ENCODE peak calls at places on chromosomes 16 and 17, in six cellular contexts. One of them, this sample, is unnamed.

GRCh38 chr16:13540771-13541170 is 379.2 kb upstream of the ERCC4 start:
- DNase-seq in MCF 10A: no peak
- DNase-seq in mesothelial cell of epicardium: no peak
- DNase-seq in fibroblast of the aortic adventitia: no peak
- DNase-seq in upper lobe of right lung: no peak
- DNase-seq in nephron progenitor cell: no peak
- DNase-seq in this sample: no peak

GRCh38 chr17:45895304-45895968 is 1.1 kb downstream of the MAPT start:
- DNase-seq in MCF 10A: no peak
- DNase-seq in nephron progenitor cell: peak
- DNase-seq in upper lobe of right lung: no peak
- DNase-seq in mesothelial cell of epicardium: no peak
- DNase-seq in fibroblast of the aortic adventitia: no peak
- DNase-seq in this sample: no peak

GRCh38 chr16:83996481-83997252 is 28.6 kb downstream of the NECAB2 start:
- DNase-seq in nephron progenitor cell: no peak
- DNase-seq in MCF 10A: no peak
- DNase-seq in mesothelial cell of epicardium: no peak
- DNase-seq in upper lobe of right lung: no peak
- DNase-seq in fibroblast of the aortic adventitia: no peak
- DNase-seq in this sample: no peak

GRCh38 chr16:66927012-66927436 is 1.7 kb upstream of the RRAD start:
- DNase-seq in upper lobe of right lung: peak
- DNase-seq in MCF 10A: peak
- DNase-seq in nephron progenitor cell: no peak
- DNase-seq in mesothelial cell of epicardium: no peak
- DNase-seq in fibroblast of the aortic adventitia: peak
- DNase-seq in this sample: no peak

GRCh38 chr16:11629071-11630030 is 38.9 kb upstream of the SNN start:
- DNase-seq in mesothelial cell of epicardium: no peak
- DNase-seq in fibroblast of the aortic adventitia: no peak
- DNase-seq in upper lobe of right lung: no peak
- DNase-seq in MCF 10A: no peak
- DNase-seq in nephron progenitor cell: no peak
- DNase-seq in this sample: no peak

GRCh38 chr16:1651509-1652342 is 26.4 kb upstream of the JPT2 start:
- DNase-seq in nephron progenitor cell: no peak
- DNase-seq in upper lobe of right lung: no peak
- DNase-seq in mesothelial cell of epicardium: no peak
- DNase-seq in MCF 10A: no peak
- DNase-seq in fibroblast of the aortic adventitia: no peak
- DNase-seq in this sample: no peak

GRCh38 chr17:46796524-46796923 is 22.0 kb downstream of the WNT3 start:
- DNase-seq in mesothelial cell of epicardium: no peak
- DNase-seq in nephron progenitor cell: no peak
- DNase-seq in MCF 10A: no peak
- DNase-seq in fibroblast of the aortic adventitia: no peak
- DNase-seq in upper lobe of right lung: no peak
- DNase-seq in this sample: no peak

GRCh38 chr16:70663524-70664324 is 17.4 kb downstream of the IL34 start:
- DNase-seq in MCF 10A: no peak
- DNase-seq in fibroblast of the aortic adventitia: no peak
- DNase-seq in upper lobe of right lung: peak
- DNase-seq in mesothelial cell of epicardium: no peak
- DNase-seq in nephron progenitor cell: no peak
- DNase-seq in this sample: peak

GRCh38 chr17:70053241-70054234 is 21.5 kb upstream of the KCNJ16 start:
- DNase-seq in MCF 10A: no peak
- DNase-seq in upper lobe of right lung: no peak
- DNase-seq in fibroblast of the aortic adventitia: peak
- DNase-seq in mesothelial cell of epicardium: no peak
- DNase-seq in nephron progenitor cell: no peak
- DNase-seq in this sample: no peak

GRCh38 chr17:61416540-61417363 is 17.1 kb downstream of the TBX2 start:
- DNase-seq in fibroblast of the aortic adventitia: peak
- DNase-seq in mesothelial cell of epicardium: peak
- DNase-seq in MCF 10A: peak
- DNase-seq in upper lobe of right lung: peak
- DNase-seq in nephron progenitor cell: peak
- DNase-seq in this sample: no peak

GRCh38 chr17:74780443-74781238 is 4.5 kb upstream of the NAT9 start:
- DNase-seq in nephron progenitor cell: no peak
- DNase-seq in MCF 10A: peak
- DNase-seq in upper lobe of right lung: no peak
- DNase-seq in mesothelial cell of epicardium: no peak
- DNase-seq in fibroblast of the aortic adventitia: no peak
- DNase-seq in this sample: no peak

GRCh38 chr17:74786411-74787097 is 10.4 kb upstream of the NAT9 start:
- DNase-seq in mesothelial cell of epicardium: no peak
- DNase-seq in MCF 10A: no peak
- DNase-seq in fibroblast of the aortic adventitia: no peak
- DNase-seq in nephron progenitor cell: no peak
- DNase-seq in upper lobe of right lung: no peak
- DNase-seq in this sample: no peak

GRCh38 chr17:74782571-74782970 is 6.4 kb upstream of the NAT9 start:
- DNase-seq in MCF 10A: no peak
- DNase-seq in fibroblast of the aortic adventitia: no peak
- DNase-seq in mesothelial cell of epicardium: no peak
- DNase-seq in nephron progenitor cell: no peak
- DNase-seq in upper lobe of right lung: no peak
- DNase-seq in this sample: no peak

GRCh38 chr17:74785981-74786360 is 9.8 kb upstream of the NAT9 start:
- DNase-seq in fibroblast of the aortic adventitia: no peak
- DNase-seq in upper lobe of right lung: no peak
- DNase-seq in MCF 10A: no peak
- DNase-seq in mesothelial cell of epicardium: no peak
- DNase-seq in nephron progenitor cell: no peak
- DNase-seq in this sample: no peak

GRCh38 chr17:74785096-74785980 is 9.2 kb upstream of the NAT9 start:
- DNase-seq in MCF 10A: no peak
- DNase-seq in mesothelial cell of epicardium: no peak
- DNase-seq in fibroblast of the aortic adventitia: no peak
- DNase-seq in nephron progenitor cell: no peak
- DNase-seq in upper lobe of right lung: no peak
- DNase-seq in this sample: no peak
- TF ChIP-seq CTCF in MCF 10A: no peak
- TF ChIP-seq CTCF in mesothelial cell of epicardium: no peak
- TF ChIP-seq CTCF in fibroblast of the aortic adventitia: no peak
- TF ChIP-seq CTCF in nephron progenitor cell: no peak
- TF ChIP-seq CTCF in upper lobe of right lung: no peak
- TF ChIP-seq CTCF in this sample: peak

DNA sequence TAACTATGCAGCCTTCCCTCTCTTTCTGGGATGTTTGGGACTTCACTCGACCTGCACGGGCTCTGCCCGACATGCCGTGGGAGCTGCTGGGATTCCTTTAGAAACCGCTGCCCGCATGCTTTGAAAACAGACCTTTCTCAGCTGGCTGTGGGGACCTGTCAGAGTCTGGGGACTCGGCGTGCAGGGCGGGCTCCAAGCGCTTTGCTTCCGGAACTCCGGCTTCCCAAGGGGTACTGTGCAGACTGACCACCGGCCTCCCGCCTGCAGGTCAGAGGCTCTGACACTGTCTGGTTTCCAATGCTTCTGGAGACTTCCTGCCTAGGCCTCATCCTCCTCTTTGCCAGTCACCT is 11.8 kb downstream of the PRSS27 start:
- DNase-seq in mesothelial cell of epicardium: no peak
- DNase-seq in MCF 10A: no peak
- DNase-seq in fibroblast of the aortic adventitia: no peak
- DNase-seq in upper lobe of right lung: no peak
- DNase-seq in nephron progenitor cell: no peak
- DNase-seq in this sample: no peak
- TF ChIP-seq CTCF in mesothelial cell of epicardium: no peak
- TF ChIP-seq CTCF in MCF 10A: no peak
- TF ChIP-seq CTCF in fibroblast of the aortic adventitia: no peak
- TF ChIP-seq CTCF in upper lobe of right lung: no peak
- TF ChIP-seq CTCF in nephron progenitor cell: no peak
- TF ChIP-seq CTCF in this sample: no peak

DNA sequence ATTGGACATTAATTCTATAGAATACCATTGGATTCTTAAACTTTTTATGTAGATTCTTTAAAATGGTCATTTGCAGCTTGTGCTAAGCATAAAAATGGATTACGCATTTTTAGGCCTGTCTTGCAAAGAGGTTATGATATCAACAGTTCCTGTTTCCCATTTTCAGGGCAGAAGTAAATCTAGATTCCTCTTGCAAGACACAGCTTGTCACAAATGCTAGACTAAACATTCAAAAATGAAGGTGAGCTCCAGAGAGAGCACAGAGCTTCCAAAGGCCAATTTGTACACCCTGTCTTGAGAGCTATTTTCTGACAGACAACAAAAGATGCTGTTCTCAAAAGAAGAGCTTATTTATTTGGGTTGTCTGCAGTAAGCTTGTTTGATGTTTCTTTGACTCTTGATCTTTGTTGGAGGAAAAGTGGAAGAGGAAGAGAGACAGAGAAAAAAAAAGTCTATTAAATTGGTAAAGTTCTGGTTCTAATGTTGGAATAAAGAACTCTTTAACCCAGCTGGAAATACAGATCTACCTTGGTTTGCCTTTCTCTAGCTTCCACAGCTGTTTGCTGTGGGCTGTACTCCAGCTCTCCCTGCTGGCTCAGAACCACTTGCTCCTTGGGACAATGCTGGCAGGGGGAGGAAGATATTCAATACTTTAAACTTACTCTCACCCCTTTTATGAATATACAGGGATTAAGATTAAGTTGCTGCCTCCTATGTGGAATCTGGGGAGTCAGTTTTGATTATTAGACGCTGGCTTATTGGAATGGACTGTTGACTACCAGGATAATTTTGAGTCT is 651.8 kb downstream of the CDH11 start:
- DNase-seq in nephron progenitor cell: no peak
- DNase-seq in mesothelial cell of epicardium: no peak
- DNase-seq in fibroblast of the aortic adventitia: peak
- DNase-seq in upper lobe of right lung: no peak
- DNase-seq in MCF 10A: no peak
- DNase-seq in this sample: no peak
- TF ChIP-seq CTCF in nephron progenitor cell: no peak
- TF ChIP-seq CTCF in mesothelial cell of epicardium: no peak
- TF ChIP-seq CTCF in fibroblast of the aortic adventitia: peak
- TF ChIP-seq CTCF in upper lobe of right lung: no peak
- TF ChIP-seq CTCF in MCF 10A: no peak
- TF ChIP-seq CTCF in this sample: peak

GRCh38 chr16:20300312-20301097 is 26.8 kb downstream of the GP2 start:
- DNase-seq in MCF 10A: peak
- DNase-seq in nephron progenitor cell: peak
- DNase-seq in fibroblast of the aortic adventitia: peak
- DNase-seq in upper lobe of right lung: no peak
- DNase-seq in mesothelial cell of epicardium: no peak
- DNase-seq in this sample: no peak
- TF ChIP-seq CTCF in MCF 10A: peak
- TF ChIP-seq CTCF in nephron progenitor cell: peak
- TF ChIP-seq CTCF in fibroblast of the aortic adventitia: peak
- TF ChIP-seq CTCF in upper lobe of right lung: peak
- TF ChIP-seq CTCF in mesothelial cell of epicardium: peak
- TF ChIP-seq CTCF in this sample: peak

GRCh38 chr17:49574283-49574892 is 1.3 kb upstream of the NXPH3 start:
- DNase-seq in upper lobe of right lung: peak
- DNase-seq in fibroblast of the aortic adventitia: no peak
- DNase-seq in mesothelial cell of epicardium: no peak
- DNase-seq in nephron progenitor cell: no peak
- DNase-seq in MCF 10A: no peak
- DNase-seq in this sample: no peak

GRCh38 chr17:49576906-49577650 is 1.4 kb downstream of the NXPH3 start:
- DNase-seq in upper lobe of right lung: no peak
- DNase-seq in fibroblast of the aortic adventitia: no peak
- DNase-seq in mesothelial cell of epicardium: no peak
- DNase-seq in nephron progenitor cell: no peak
- DNase-seq in MCF 10A: no peak
- DNase-seq in this sample: no peak

GRCh38 chr17:49574945-49575523 is 637 bp upstream of the NXPH3 start:
- DNase-seq in nephron progenitor cell: no peak
- DNase-seq in mesothelial cell of epicardium: no peak
- DNase-seq in MCF 10A: no peak
- DNase-seq in fibroblast of the aortic adventitia: no peak
- DNase-seq in upper lobe of right lung: peak
- DNase-seq in this sample: no peak

GRCh38 chr17:49576121-49576905 is 642 bp downstream of the NXPH3 start:
- DNase-seq in MCF 10A: no peak
- DNase-seq in nephron progenitor cell: peak
- DNase-seq in upper lobe of right lung: peak
- DNase-seq in mesothelial cell of epicardium: no peak
- DNase-seq in fibroblast of the aortic adventitia: peak
- DNase-seq in this sample: no peak

DNA sequence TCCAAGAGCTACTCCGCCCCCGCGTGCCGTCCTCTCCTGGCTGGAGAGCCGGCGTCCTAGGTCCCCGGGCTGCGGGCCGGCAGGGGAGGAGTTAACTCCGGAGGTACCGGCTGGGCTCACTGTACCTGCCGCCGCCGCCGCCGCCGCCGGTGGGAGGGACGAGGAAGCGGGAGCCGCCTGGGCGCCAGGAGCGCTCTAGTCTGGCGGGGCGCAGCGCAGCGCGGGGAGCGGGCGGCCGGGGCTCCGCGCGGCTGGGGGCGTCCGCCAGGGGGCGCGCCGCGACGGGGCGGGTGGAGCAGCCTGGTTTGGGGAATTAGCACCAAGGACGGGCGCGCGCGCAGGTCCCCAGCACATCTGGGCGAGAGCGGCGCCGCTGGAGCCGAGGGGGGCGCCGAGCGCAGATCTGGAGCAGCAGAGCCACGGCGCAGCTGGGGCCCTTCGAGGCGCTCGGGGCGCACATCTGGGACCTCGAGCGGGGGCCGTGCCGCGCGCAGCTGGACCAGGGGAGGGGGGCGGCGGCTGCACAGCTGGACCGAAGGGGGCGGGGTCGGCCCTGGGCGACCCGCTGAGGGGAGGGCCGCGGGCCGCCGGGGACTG is at the start of gene NXPH3:
- DNase-seq in nephron progenitor cell: peak
- DNase-seq in MCF 10A: peak
- DNase-seq in upper lobe of right lung: peak
- DNase-seq in fibroblast of the aortic adventitia: peak
- DNase-seq in mesothelial cell of epicardium: peak
- DNase-seq in this sample: no peak
- TF ChIP-seq CTCF in nephron progenitor cell: no peak
- TF ChIP-seq CTCF in MCF 10A: peak
- TF ChIP-seq CTCF in upper lobe of right lung: peak
- TF ChIP-seq CTCF in fibroblast of the aortic adventitia: peak
- TF ChIP-seq CTCF in mesothelial cell of epicardium: peak
- TF ChIP-seq CTCF in this sample: peak

GRCh38 chr17:31533546-31534155 is 142.2 kb downstream of the RAB11FIP4 start:
- DNase-seq in upper lobe of right lung: no peak
- DNase-seq in MCF 10A: peak
- DNase-seq in fibroblast of the aortic adventitia: peak
- DNase-seq in mesothelial cell of epicardium: no peak
- DNase-seq in nephron progenitor cell: peak
- DNase-seq in this sample: no peak
- TF ChIP-seq CTCF in upper lobe of right lung: peak
- TF ChIP-seq CTCF in MCF 10A: no peak
- TF ChIP-seq CTCF in fibroblast of the aortic adventitia: peak
- TF ChIP-seq CTCF in mesothelial cell of epicardium: no peak
- TF ChIP-seq CTCF in nephron progenitor cell: no peak
- TF ChIP-seq CTCF in this sample: peak